ENCODE peak calls at places on chromosomes 6 and 20, in four cellular contexts. W is Calu3, Z is heart right ventricle, S is upper lobe of right lung. J is an unnamed sample.

GRCh38 chr6:121647905-121648304 is 212.5 kb downstream of the GJA1 start:
- DNase-seq in S (no peak), Z (no peak), W (no peak), J (no peak)

GRCh38 chr6:108518714-108519576 is 41.8 kb upstream of the FOXO3 start:
- DNase-seq in W (peak; percentile 28), S (no peak), Z (no peak), J (no peak)

GRCh38 chr20:53609501-53610445 is 16.1 kb upstream of the ZNF217 start:
- DNase-seq in S (peak; percentile 77), Z (peak; percentile 42), W (no peak), J (no peak)

GRCh38 chr6:150037526-150038201 is 12.3 kb upstream of the RAET1L start:
- DNase-seq in S (no peak), Z (no peak), W (no peak), J (no peak)

GRCh38 chr6:144447487-144447886 is 162.4 kb downstream of the UTRN start:
- DNase-seq in S (no peak), W (no peak), Z (no peak), J (no peak)

GRCh38 chr6:149212892-149213786 is 104.4 kb upstream of the TAB2 start:
- DNase-seq in W (no peak), Z (no peak), S (no peak), J (no peak)

GRCh38 chr6:114096553-114097172 is 125.7 kb upstream of the HDAC2 start:
- DNase-seq in S (no peak), Z (no peak), W (peak; percentile 21), J (no peak)

GRCh38 chr20:4683261-4683660 is 38.4 kb upstream of the PRND start:
- DNase-seq in Z (no peak), S (no peak), W (no peak), J (no peak)

GRCh38 chr20:57570145-57570850 is 9.4 kb downstream of the PCK1 start:
- DNase-seq in W (no peak), Z (no peak), S (no peak), J (no peak)

GRCh38 chr6:149169761-149170359 is 147.7 kb upstream of the TAB2 start:
- DNase-seq in W (no peak), Z (no peak), S (no peak), J (no peak)

GRCh38 chr6:116170358-116171057 is 44.6 kb upstream of the COL10A1 start:
- DNase-seq in Z (no peak), W (no peak), S (no peak), J (no peak)

GRCh38 chr6:13380761-13381160 is 52.4 kb upstream of the TBC1D7 start:
- DNase-seq in S (no peak), Z (no peak), W (no peak), J (no peak)

GRCh38 chr6:150238857-150239407 is 96.1 kb downstream of the PPP1R14C start:
- DNase-seq in Z (no peak), W (no peak), S (no peak), J (no peak)

GRCh38 chr20:17946040-17946439 is 22.6 kb downstream of the SNX5 start:
- DNase-seq in S (no peak), W (no peak), Z (no peak), J (no peak)

GRCh38 chr20:49700411-49701185 is 13.1 kb downstream of the B4GALT5 start:
- DNase-seq in S (no peak), Z (no peak), W (peak; percentile 56), J (no peak)

GRCh38 chr6:134165827-134166226 is 113.4 kb upstream of the SLC2A12 start:
- DNase-seq in W (no peak), Z (no peak), S (no peak), J (no peak)

GRCh38 chr6:37473364-37474095 is 26.2 kb downstream of the CCDC167 start:
- DNase-seq in Z (peak; percentile 74), W (no peak), S (no peak), J (no peak)

GRCh38 chr20:23379772-23380171 is 17.8 kb downstream of the GZF1 start:
- DNase-seq in W (no peak), Z (no peak), S (no peak), J (no peak)

GRCh38 chr6:9507136-9507895 is 907.6 kb downstream of the TFAP2A start:
- DNase-seq in W (no peak), S (no peak), Z (no peak), J (no peak)

GRCh38 chr6:141634269-141634668 is 498.5 kb upstream of the GJE1 start:
- DNase-seq in Z (no peak), W (no peak), S (no peak), J (no peak)

GRCh38 chr6:17239260-17239659 is 41.9 kb upstream of the RBM24 start:
- DNase-seq in S (no peak), Z (no peak), W (no peak), J (no peak)

GRCh38 chr6:56524891-56525703 is 117.6 kb downstream of the DST start:
- DNase-seq in Z (no peak), S (no peak), W (no peak), J (no peak)

GRCh38 chr20:32606790-32607189 is 21.7 kb upstream of the NOL4L start:
- DNase-seq in S (no peak), Z (no peak), W (no peak), J (no peak)

GRCh38 chr6:146917182-146917581 is 287.0 kb upstream of the STXBP5 start:
- DNase-seq in Z (no peak), W (no peak), S (no peak), J (no peak)

GRCh38 chr6:26021350-26022165 is 59.0 kb downstream of the TRIM38 start:
- DNase-seq in Z (peak; percentile 89), W (peak; percentile 93), S (peak; percentile 95), J (peak; percentile 72)

GRCh38 chr20:50746138-50746940 is 15.0 kb downstream of the PARD6B start:
- DNase-seq in Z (no peak), W (peak; percentile 85), S (no peak), J (no peak)
- TF ChIP-seq CTCF in Z (no peak), W (no peak), S (no peak), J (no peak)

DNA sequence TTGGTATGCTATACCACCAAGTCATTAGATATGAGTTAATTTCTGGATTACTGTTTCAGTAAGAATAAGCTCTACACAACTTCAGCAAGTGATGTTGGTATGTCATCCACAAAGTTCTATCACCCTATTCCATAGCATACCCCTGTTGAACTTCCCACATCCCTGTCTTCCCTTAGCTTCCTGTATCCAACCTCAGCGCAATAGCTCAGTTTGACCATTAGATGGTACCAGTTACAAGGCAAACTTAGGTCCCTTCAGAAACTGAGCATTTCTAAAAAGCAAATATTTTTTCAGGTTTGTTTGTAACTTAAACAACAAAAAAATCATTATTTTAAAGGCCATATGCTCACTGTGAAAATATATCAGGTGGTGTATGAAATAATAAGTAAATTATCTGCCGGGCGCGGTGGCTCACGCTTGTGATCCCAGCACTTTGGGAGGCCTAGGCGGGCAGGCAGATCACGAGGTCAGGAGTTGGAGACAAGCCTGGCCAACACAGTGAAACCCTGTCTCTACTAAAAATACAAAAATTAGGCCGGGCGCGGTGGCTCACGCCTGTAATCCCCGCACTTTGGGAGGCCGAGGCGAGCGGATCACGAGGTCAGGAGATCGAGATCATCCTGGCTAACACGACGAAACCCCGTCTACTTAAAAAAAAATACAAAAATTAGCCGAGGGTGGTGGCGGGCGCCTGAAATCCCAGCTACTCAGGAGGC is 8.8 kb upstream of the MOG start:
- DNase-seq in W (peak; percentile 21), S (no peak), Z (no peak), J (no peak)
- TF ChIP-seq CTCF in W (peak; percentile 61), S (peak; percentile 51), Z (peak; percentile 51), J (no peak)

GRCh38 chr6:42321976-42322375 is 104.3 kb upstream of the MRPS10 start:
- DNase-seq in Z (no peak), W (no peak), S (no peak), J (no peak)

GRCh38 chr6:42316981-42317380 is 99.3 kb upstream of the MRPS10 start:
- DNase-seq in S (no peak), W (no peak), Z (no peak), J (no peak)

GRCh38 chr6:42322676-42323075 is 105.0 kb upstream of the MRPS10 start:
- DNase-seq in S (no peak), Z (no peak), W (no peak), J (no peak)

GRCh38 chr6:42318485-42318884 is 100.8 kb upstream of the MRPS10 start:
- DNase-seq in S (no peak), W (no peak), Z (no peak), J (no peak)

DNA sequence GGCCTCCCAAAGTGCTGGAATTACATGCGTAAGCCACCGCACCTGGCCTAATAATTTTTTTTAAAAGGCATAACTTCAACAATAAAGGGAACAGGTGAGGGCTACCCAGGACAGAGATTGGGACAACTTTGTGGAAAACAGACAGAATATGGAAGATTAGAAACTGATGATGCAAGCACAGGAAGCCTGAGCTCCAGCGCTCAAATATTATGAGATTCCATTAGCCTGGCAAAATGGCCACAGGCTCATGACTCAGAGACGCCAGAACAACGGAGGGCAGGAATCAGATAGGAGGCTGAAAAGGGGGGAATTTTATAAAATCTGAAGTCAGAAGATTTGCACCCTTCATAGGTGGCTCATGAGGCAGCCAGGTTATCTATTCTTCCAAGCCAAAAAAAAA is 103.1 kb upstream of the MRPS10 start:
- DNase-seq in W (no peak), S (no peak), Z (no peak), J (no peak)
- TF ChIP-seq CTCF in W (no peak), S (no peak), Z (no peak), J (no peak)

GRCh38 chr20:20174089-20174835 is 121.9 kb downstream of the CFAP61 start:
- DNase-seq in S (no peak), Z (no peak), W (no peak), J (no peak)
- TF ChIP-seq CTCF in S (no peak), Z (no peak), W (no peak), J (no peak)

DNA sequence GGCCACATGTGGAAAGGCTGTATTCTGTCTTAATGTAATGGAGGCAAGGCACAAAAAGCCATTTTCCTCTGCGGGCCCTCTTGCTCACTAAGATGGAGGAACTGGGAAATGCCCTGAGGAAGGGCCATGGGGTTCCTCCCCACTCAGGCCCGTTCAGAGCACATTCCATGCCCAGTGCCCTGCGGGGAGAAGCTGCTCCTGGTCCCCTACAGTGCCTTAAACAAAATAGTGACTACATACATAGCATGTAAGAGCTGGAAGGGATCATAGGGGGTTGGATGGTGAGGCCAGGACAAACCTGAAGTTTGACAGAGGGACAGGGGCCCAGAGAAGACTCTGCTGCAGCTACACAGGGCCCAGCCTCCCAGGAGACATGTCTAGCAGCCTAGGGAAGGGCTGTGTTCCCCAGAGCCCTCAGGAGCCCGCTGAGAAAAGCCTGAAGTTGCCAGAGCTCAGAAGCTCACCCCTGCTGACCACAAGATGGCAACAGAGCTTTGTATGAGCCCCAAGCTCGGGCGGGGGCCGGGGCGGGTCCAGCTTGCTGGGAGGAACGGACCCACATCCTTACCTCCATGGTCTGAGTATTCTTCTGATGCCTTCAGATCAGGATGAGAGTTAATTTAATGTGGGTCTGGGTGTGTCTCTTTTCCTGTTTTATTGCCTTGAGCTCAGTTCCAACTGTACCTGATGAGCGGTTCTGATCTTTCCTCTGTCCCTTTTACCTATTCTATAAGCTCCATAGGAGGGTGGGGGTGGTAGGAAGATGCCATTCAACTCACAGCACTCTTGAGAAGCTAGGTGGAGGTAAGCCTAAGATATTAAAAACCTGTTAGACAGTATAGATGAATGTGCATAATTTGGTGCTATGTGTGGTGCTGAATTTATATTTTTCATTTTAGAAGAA is 242.9 kb downstream of the CDC5L start:
- DNase-seq in Z (no peak), W (peak; percentile 70), S (no peak), J (no peak)
- TF ChIP-seq CTCF in Z (peak; percentile 44), W (peak; percentile 80), S (peak; percentile 41), J (no peak)

GRCh38 chr20:62808211-62808865 is 3.7 kb downstream of the OGFR start:
- DNase-seq in W (peak; percentile 89), Z (peak; percentile 75), S (peak; percentile 84), J (peak; percentile 85)
- TF ChIP-seq CTCF in W (peak; percentile 99), Z (peak; percentile 93), S (peak; percentile 95), J (peak; percentile 86)